ENCODE peak calls at places on chromosomes 3 and 15, in nine cellular contexts. O, L, P, K, H, B, R, S and T are unnamed samples.

GRCh38 chr3:146912233-146913015 is 307.3 kb upstream of the PLSCR5 start:
- DNase-seq in O (no peak), L (no peak), P (no peak), K (peak), H (no peak), B (no peak), R (no peak), S (no peak), T (no peak)

GRCh38 chr3:105647047-105647446 is 221.8 kb downstream of the CBLB start:
- DNase-seq in O (no peak), L (no peak), P (no peak), K (peak), H (peak), B (no peak), R (peak), S (no peak), T (no peak)

GRCh38 chr3:150743508-150743907 is 19.5 kb downstream of the SIAH2 start:
- DNase-seq in O (no peak), L (no peak), P (no peak), K (peak), H (peak), B (no peak), R (no peak), S (no peak), T (no peak)

GRCh38 chr3:160130950-160131349 is 94.3 kb upstream of the C3orf80 start:
- DNase-seq in O (no peak), L (no peak), P (no peak), K (peak), H (peak), B (no peak), R (no peak), S (no peak), T (no peak)

GRCh38 chr3:193890036-193890897 is 245.7 kb upstream of the HES1 start:
- DNase-seq in O (no peak), L (peak), P (no peak), K (no peak), H (no peak), B (peak), R (no peak), S (no peak), T (no peak)

GRCh38 chr15:78065973-78066946 is 11.3 kb downstream of the TBC1D2B start:
- DNase-seq in O (no peak), L (no peak), P (no peak), K (peak), H (no peak), B (peak), R (no peak), S (no peak), T (no peak)

GRCh38 chr3:172107403-172107802 is 68.0 kb downstream of the FNDC3B start:
- DNase-seq in O (no peak), L (no peak), P (no peak), K (no peak), H (no peak), B (no peak), R (no peak), S (no peak), T (no peak)

GRCh38 chr3:113002033-113002432 is 11.2 kb downstream of the GTPBP8 start:
- DNase-seq in O (no peak), L (no peak), P (no peak), K (no peak), H (no peak), B (no peak), R (no peak), S (no peak), T (no peak)

GRCh38 chr3:169699070-169699469 is 35.6 kb upstream of the MECOM start:
- DNase-seq in O (no peak), L (no peak), P (no peak), K (peak), H (no peak), B (no peak), R (no peak), S (no peak), T (no peak)

GRCh38 chr3:153063337-153063736 is 98.7 kb upstream of the RAP2B start:
- DNase-seq in O (no peak), L (no peak), P (no peak), K (no peak), H (no peak), B (no peak), R (no peak), S (no peak), T (no peak)

GRCh38 chr15:101813803-101814534 is 2.0 kb downstream of the OR4F15 start:
- DNase-seq in O (no peak), L (no peak), P (no peak), K (peak), H (no peak), B (no peak), R (no peak), S (no peak), T (no peak)

GRCh38 chr3:155080692-155081091 is 573 bp downstream of the MME start:
- DNase-seq in O (no peak), L (no peak), P (no peak), K (no peak), H (no peak), B (no peak), R (no peak), S (no peak), T (no peak)

GRCh38 chr3:171688593-171688992 is 121.7 kb downstream of the PLD1 start:
- DNase-seq in O (no peak), L (no peak), P (no peak), K (no peak), H (no peak), B (no peak), R (no peak), S (no peak), T (no peak)

GRCh38 chr3:52535411-52536111 is 844 bp upstream of the UQCC5 start:
- DNase-seq in O (peak), L (no peak), P (no peak), K (no peak), H (no peak), B (no peak), R (no peak), S (peak), T (no peak)

GRCh38 chr3:68234118-68234780 is 579.8 kb upstream of the SUCLG2 start:
- DNase-seq in O (no peak), L (no peak), P (no peak), K (no peak), H (no peak), B (no peak), R (no peak), S (no peak), T (no peak)

GRCh38 chr3:185151959-185152432 is 864 bp downstream of the C3orf70 start:
- DNase-seq in O (no peak), L (no peak), P (no peak), K (no peak), H (no peak), B (peak), R (no peak), S (no peak), T (no peak)

GRCh38 chr3:195104340-195104739 is 166.6 kb downstream of the XXYLT1 start:
- DNase-seq in O (no peak), L (no peak), P (no peak), K (no peak), H (no peak), B (peak), R (no peak), S (no peak), T (peak)

GRCh38 chr3:34237946-34238345 is 439.5 kb downstream of the PDCD6IP start:
- DNase-seq in O (no peak), L (no peak), P (no peak), K (peak), H (peak), B (no peak), R (no peak), S (no peak), T (no peak)

GRCh38 chr15:67164401-67164791 is 90.1 kb downstream of the AAGAB start:
- DNase-seq in O (no peak), L (no peak), P (no peak), K (peak), H (no peak), B (no peak), R (no peak), S (no peak), T (no peak)

GRCh38 chr15:38454687-38455071 is 752 bp downstream of the FAM98B start:
- DNase-seq in O (no peak), L (no peak), P (peak), K (peak), H (no peak), B (no peak), R (peak), S (no peak), T (no peak)

GRCh38 chr15:29337156-29337959 is 67.7 kb upstream of the NSMCE3 start:
- DNase-seq in O (no peak), L (no peak), P (no peak), K (peak), H (no peak), B (no peak), R (peak), S (no peak), T (no peak)

GRCh38 chr3:22296641-22297040 is 545.6 kb upstream of the ZNF385D start:
- DNase-seq in O (no peak), L (no peak), P (no peak), K (peak), H (no peak), B (no peak), R (peak), S (no peak), T (no peak)

GRCh38 chr15:38672814-38673292 is 108.2 kb upstream of the RASGRP1 start:
- DNase-seq in O (no peak), L (no peak), P (no peak), K (no peak), H (no peak), B (no peak), R (no peak), S (no peak), T (no peak)

GRCh38 chr3:31263897-31264296 is 268.8 kb upstream of the STT3B start:
- DNase-seq in O (no peak), L (no peak), P (no peak), K (no peak), H (no peak), B (no peak), R (no peak), S (no peak), T (no peak)

DNA sequence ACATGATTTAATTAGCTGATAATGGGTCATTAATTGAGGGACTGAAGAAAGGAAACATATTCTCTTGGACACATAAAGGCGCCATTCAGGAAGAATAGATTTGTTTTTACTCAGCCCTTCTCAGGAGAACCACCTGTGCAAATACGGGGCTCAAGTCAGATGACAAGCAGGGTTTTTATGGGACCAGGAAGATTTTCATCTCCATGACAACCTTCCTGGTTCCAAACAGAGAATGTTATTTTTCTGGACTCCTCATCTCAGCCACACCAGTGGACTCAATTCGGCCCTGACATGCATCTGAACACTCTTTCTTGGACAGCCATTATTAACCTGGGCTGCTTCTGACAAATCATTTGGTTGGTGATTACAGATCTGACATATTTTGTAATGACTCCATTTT is 120.5 kb downstream of the PDZRN3 start:
- DNase-seq in O (no peak), L (no peak), P (no peak), K (no peak), H (no peak), B (no peak), R (no peak), S (no peak), T (no peak)
- H3K27ac ChIP-seq in O (no peak), L (peak), P (no peak), K (peak), H (no peak), B (peak), R (peak), S (peak), T (no peak)

DNA sequence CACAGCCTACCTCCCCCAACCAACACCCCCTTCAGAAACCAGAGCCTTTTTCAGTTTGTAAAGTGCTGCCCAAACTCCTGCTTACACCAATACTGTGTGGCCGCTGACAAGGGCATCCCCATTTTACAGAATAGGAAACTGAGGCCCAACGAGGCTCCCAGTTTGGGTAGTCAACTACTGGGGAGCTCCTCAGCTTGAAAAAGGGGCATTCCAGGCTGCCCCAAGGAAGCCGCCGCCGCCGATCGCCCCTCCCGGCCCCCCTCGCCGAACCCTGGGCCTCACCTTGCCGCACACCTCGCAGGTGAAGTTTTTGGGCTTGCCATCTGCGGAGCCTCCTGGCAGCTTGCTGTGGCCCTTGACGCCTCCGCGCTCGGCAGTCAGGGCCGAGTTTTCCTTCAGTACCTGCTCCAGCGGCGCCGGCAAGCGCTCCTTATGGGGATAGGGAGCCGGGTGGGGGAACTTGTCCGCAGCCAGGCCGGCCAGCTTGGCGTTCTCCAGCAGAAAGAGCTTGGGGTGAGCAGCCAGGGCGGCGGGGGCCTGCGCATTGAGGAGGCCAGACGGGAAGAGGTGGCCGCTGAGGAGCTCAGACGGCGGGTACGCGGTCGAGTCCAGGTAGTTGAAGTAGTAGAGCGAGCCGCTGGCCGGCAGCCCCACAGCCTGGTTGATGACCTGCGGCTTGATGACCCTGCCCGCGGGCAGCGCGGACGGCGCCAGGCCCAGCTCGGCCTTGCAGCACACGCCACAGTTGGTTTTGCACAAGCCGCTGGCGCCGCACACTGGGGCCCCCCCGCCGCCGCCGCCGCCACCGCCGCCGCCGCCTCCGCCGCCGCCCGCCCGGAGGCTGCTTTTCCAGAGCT is 1.4 kb downstream of the FEZF2 start:
- DNase-seq in O (peak), L (no peak), P (peak), K (no peak), H (no peak), B (no peak), R (no peak), S (peak), T (no peak)
- H3K4me3 ChIP-seq in O (no peak), L (no peak), P (peak), K (no peak), H (no peak), B (no peak), R (no peak), S (peak), T (peak)

GRCh38 chr3:122991236-122991985 is 36.2 kb downstream of the SEMA5B start:
- DNase-seq in O (no peak), L (no peak), P (no peak), K (no peak), H (no peak), B (no peak), R (no peak), S (peak), T (no peak)

GRCh38 chr3:122987726-122988319 is 39.7 kb downstream of the SEMA5B start:
- DNase-seq in O (no peak), L (no peak), P (no peak), K (no peak), H (no peak), B (no peak), R (no peak), S (no peak), T (no peak)

GRCh38 chr3:122988507-122988906 is 39.1 kb downstream of the SEMA5B start:
- DNase-seq in O (no peak), L (no peak), P (no peak), K (no peak), H (no peak), B (no peak), R (no peak), S (no peak), T (no peak)

GRCh38 chr3:122992138-122992537 is 35.4 kb downstream of the SEMA5B start:
- DNase-seq in O (no peak), L (no peak), P (no peak), K (no peak), H (no peak), B (no peak), R (no peak), S (no peak), T (no peak)

GRCh38 chr3:122989856-122990575 is 37.5 kb downstream of the SEMA5B start:
- DNase-seq in O (no peak), L (no peak), P (no peak), K (no peak), H (no peak), B (no peak), R (no peak), S (peak), T (no peak)
- TF ChIP-seq CTCF in O (no peak), L (no peak), P (no peak), K (no peak), H (no peak), B (no peak), R (no peak), S (no peak), T (no peak)

GRCh38 chr15:51878446-51879386 is 49.3 kb downstream of the TMOD3 start:
- DNase-seq in O (no peak), L (no peak), P (no peak), K (peak), H (peak), B (no peak), R (peak), S (no peak), T (no peak)
- H3K27ac ChIP-seq in O (peak), L (peak), P (no peak), K (peak), H (peak), B (peak), R (peak), S (no peak), T (peak)

DNA sequence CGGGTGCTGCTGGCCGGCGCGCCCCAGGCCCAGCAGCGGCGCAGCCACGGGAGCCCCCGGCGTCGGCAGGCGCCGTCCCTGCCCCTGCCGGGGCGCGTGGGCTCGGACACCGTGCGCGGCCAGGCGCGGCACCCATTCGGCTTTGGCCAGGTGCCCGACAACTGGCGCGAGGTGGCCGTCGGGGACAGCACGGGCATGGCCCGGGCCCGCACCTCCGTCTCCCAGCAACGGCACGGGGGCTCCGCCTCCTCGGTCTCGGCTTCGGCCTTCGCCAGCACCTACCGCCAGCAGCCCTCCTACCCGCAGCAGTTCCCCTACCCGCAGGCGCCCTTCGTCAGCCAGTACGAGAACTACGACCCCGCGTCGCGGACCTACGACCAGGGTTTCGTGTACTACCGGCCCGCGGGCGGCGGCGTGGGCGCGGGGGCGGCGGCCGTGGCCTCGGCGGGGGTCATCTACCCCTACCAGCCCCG is 777 bp downstream of the LOXL1 start:
- DNase-seq in O (peak), L (peak), P (peak), K (no peak), H (no peak), B (peak), R (peak), S (peak), T (no peak)
- H3K4me3 ChIP-seq in O (peak), L (peak), P (peak), K (peak), H (peak), B (peak), R (peak), S (peak), T (peak)

GRCh38 chr3:196969660-196970546 is 1.3 kb upstream of the PIGZ start:
- DNase-seq in O (peak), L (peak), P (peak), K (peak), H (no peak), B (no peak), R (peak), S (peak), T (peak)
- TF ChIP-seq CTCF in O (peak), L (no peak), P (peak), K (peak), H (peak), B (peak), R (peak), S (peak), T (peak)

GRCh38 chr3:177106594-177106993 is 90.7 kb downstream of the TBL1XR1 start:
- DNase-seq in O (no peak), L (no peak), P (no peak), K (no peak), H (no peak), B (no peak), R (no peak), S (no peak), T (no peak)
- H3K27ac ChIP-seq in O (no peak), L (no peak), P (no peak), K (no peak), H (no peak), B (no peak), R (no peak), S (no peak), T (no peak)